ENCODE peak calls at places on chromosome 2, in six cellular contexts. N is NCI-H187, Z is adrenal gland, Y is A172, O is brain microvascular endothelial cell, M is NCI-H345. W is an unnamed sample.

GRCh38 chr2:189218236-189218635 is 38.7 kb upstream of the COL5A2 start:
- DNase-seq in N (no peak), O (peak), Z (no peak), M (no peak), Y (no peak), W (no peak)

GRCh38 chr2:75657794-75658193 is 11.2 kb downstream of the MRPL19 start:
- DNase-seq in Z (no peak), Y (no peak), N (no peak), O (no peak), M (no peak), W (no peak)

GRCh38 chr2:47203996-47204395 is 48.9 kb upstream of the STPG4 start:
- DNase-seq in M (no peak), Y (no peak), O (no peak), N (no peak), Z (no peak), W (no peak)

GRCh38 chr2:64672708-64673107 is 19.0 kb upstream of the SERTAD2 start:
- DNase-seq in O (no peak), N (no peak), Z (no peak), M (no peak), Y (no peak), W (no peak)

GRCh38 chr2:218745160-218745558 is 34.5 kb downstream of the TTLL4 start:
- DNase-seq in Z (peak), Y (no peak), O (no peak), M (no peak), N (no peak), W (no peak)

GRCh38 chr2:94982661-94983060 is 42.8 kb upstream of the MAL start:
- DNase-seq in N (no peak), Z (no peak), O (peak), Y (peak), M (no peak), W (peak)

GRCh38 chr2:232365621-232366321 is 12.8 kb upstream of the ALPP start:
- DNase-seq in Y (peak), N (no peak), O (peak), Z (no peak), M (peak), W (peak)

GRCh38 chr2:233029321-233029720 is 3.2 kb upstream of the NEU2 start:
- DNase-seq in Z (no peak), N (no peak), O (no peak), Y (peak), M (no peak), W (peak)

GRCh38 chr2:236354973-236355595 is 90.9 kb upstream of the ASB18 start:
- DNase-seq in N (no peak), M (no peak), Y (no peak), O (no peak), Z (no peak), W (no peak)